ENCODE peak calls at places on chromosomes 3 and 15, in ten cellular contexts. B is GM23338, Y is MCF 10A, K is HFF-Myc, I is upper lobe of right lung, Z is fibroblast of the aortic adventitia, G is PC-3, W is Calu3, E is cardiac muscle cell, T is kidney. V is an unnamed sample.

GRCh38 chr3:188472331-188472730 is 318.4 kb downstream of the LPP start:
- DNase-seq in I (no peak), Y (no peak), W (no peak), E (no peak), K (no peak), B (no peak), G (peak; percentile 3), T (no peak), Z (peak; percentile 23), V (no peak)

GRCh38 chr15:99447497-99448371 is 118.0 kb upstream of the MEF2A start:
- DNase-seq in K (no peak), E (peak; percentile 59), B (peak; percentile 56), G (no peak), Z (no peak), Y (no peak), I (peak; percentile 55), W (no peak), T (peak; percentile 73), V (no peak)

GRCh38 chr15:39621961-39622360 is 41.1 kb downstream of the THBS1 start:
- DNase-seq in K (no peak), E (no peak), Y (no peak), Z (no peak), G (no peak), B (no peak), W (no peak), T (no peak), I (no peak), V (no peak)

GRCh38 chr3:195895900-195896360 is 12.4 kb downstream of the TNK2 start:
- DNase-seq in E (no peak), T (peak; percentile 93), W (peak; percentile 66), I (peak; percentile 91), Z (no peak), B (peak; percentile 60), K (no peak), Y (peak; percentile 43), G (peak; percentile 62), V (peak; percentile 77)

GRCh38 chr15:59099162-59099685 is 5.7 kb upstream of the CCNB2 start:
- DNase-seq in W (no peak), Y (no peak), G (no peak), K (no peak), T (no peak), E (no peak), Z (no peak), B (no peak), I (no peak), V (no peak)

GRCh38 chr15:98548172-98548971 is 100.0 kb upstream of the IGF1R start:
- DNase-seq in Y (peak; percentile 53), G (no peak), K (peak; percentile 27), T (peak; percentile 91), I (peak; percentile 84), W (peak; percentile 55), Z (peak; percentile 61), E (peak; percentile 76), B (peak; percentile 92), V (peak; percentile 77)

GRCh38 chr15:35089556-35089955 is 4.5 kb upstream of the NANOGP8 start:
- DNase-seq in G (no peak), I (no peak), W (no peak), K (no peak), Z (no peak), B (no peak), E (no peak), Y (no peak), T (no peak), V (no peak)

GRCh38 chr3:195009607-195010006 is 261.4 kb downstream of the XXYLT1 start:
- DNase-seq in T (no peak), G (no peak), Z (no peak), B (no peak), Y (no peak), I (peak; percentile 58), E (no peak), K (no peak), W (no peak), V (no peak)

GRCh38 chr3:126419151-126419703 is 24.5 kb downstream of the CFAP100 start:
- DNase-seq in K (no peak), I (no peak), G (no peak), Y (no peak), E (no peak), W (no peak), T (no peak), Z (no peak), B (no peak), V (no peak)

GRCh38 chr3:11661052-11661656 is 17.4 kb upstream of the VGLL4 start:
- DNase-seq in E (no peak), Y (peak; percentile 25), Z (peak; percentile 27), W (no peak), B (no peak), G (peak; percentile 39), K (no peak), T (no peak), I (no peak), V (no peak)

GRCh38 chr3:11660242-11660641 is 16.5 kb upstream of the VGLL4 start:
- DNase-seq in G (no peak), Y (no peak), K (no peak), W (no peak), Z (no peak), I (no peak), B (no peak), T (no peak), E (no peak), V (no peak)

GRCh38 chr3:11665331-11665730 is 21.6 kb upstream of the VGLL4 start:
- DNase-seq in K (no peak), E (no peak), G (no peak), Y (no peak), Z (no peak), I (no peak), T (no peak), B (no peak), W (no peak), V (no peak)

GRCh38 chr3:11661827-11662226 is 18.1 kb upstream of the VGLL4 start:
- DNase-seq in E (peak; percentile 83), W (no peak), I (no peak), Y (peak; percentile 37), G (peak; percentile 32), Z (peak; percentile 81), T (no peak), B (no peak), K (peak; percentile 68), V (no peak)

DNA sequence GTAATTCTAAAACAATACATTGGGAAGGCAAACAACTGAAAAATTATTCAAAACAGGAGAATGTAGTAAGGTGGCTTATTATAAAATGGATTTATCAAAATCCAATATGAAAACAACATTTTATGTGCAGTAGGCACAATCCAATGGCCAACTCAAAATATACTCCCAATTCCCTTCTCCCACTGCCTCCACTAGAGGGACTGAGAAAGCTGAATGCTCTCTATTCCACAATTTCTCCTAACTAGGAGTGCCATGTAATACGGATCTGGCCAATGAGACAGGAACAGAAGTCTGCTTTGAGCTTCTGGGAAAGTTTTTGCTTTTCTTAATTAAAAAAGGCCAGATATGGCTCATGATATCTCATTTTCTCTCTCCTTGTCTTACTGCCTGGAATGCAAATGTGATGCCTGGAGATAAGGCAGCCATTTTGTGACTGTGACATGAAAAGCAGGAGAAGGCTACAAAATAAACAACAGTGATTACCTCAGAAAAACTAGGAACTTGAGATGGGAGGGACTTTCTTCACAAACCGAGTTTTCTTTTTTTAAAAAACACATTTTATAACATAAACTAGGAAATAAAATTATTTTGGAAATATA is 18.8 kb upstream of the VGLL4 start:
- DNase-seq in E (peak; percentile 43), B (peak; percentile 62), W (no peak), Y (peak; percentile 47), G (peak; percentile 71), K (peak; percentile 39), Z (peak; percentile 36), T (no peak), I (no peak), V (no peak)
- TF ChIP-seq CTCF in E (peak; percentile 49), B (peak; percentile 52), W (no peak), Y (peak; percentile 28), G (peak; percentile 84), K (peak; percentile 57), Z (peak; percentile 62), T (no peak), I (peak; percentile 24), V (no peak)

DNA sequence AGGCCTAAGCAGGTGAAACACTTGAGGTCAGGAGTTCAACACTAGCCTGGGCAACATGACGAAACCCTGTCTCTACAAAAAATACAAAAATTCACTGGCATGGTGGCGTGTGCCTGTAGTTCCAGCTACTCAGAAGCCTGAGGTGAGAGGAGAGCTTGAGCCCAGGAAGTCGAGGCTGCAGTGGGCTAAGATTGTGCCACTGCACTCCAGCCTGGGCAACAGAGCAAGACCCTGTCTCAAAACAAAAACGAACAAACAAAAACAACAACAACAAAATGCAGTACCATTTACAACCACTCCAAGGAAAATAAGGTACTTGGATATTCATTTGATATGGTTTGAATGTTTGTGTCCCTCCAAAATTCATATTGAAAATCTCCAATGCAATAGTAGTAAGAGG is 15.6 kb upstream of the TRANK1 start:
- DNase-seq in E (no peak), K (no peak), Z (no peak), T (no peak), B (no peak), W (no peak), I (no peak), Y (no peak), G (no peak), V (no peak)
- TF ChIP-seq CTCF in E (no peak), K (no peak), Z (no peak), T (no peak), B (no peak), W (no peak), I (no peak), Y (no peak), G (no peak), V (no peak)

DNA sequence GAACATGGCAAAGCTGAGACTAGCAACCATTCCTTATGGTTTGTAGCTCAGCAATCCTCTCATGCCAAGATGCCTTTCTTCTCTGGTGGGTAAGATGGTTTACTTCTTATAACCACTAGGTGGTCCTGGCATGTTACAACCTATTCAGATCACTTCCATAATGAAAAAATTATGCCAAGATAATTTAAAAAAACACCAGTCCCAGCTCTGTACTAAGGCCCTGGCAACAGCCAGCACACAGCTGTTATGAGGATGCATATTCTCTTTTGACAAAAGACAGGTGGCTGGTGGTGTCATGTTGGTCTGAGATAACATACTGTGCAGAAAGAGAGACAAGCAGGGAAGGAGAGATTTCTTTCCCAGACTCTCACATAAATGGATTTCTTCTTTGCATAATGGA is 65.7 kb upstream of the FRMD4B start:
- DNase-seq in Y (no peak), T (no peak), B (peak; percentile 21), W (no peak), G (no peak), I (no peak), E (peak; percentile 18), K (no peak), Z (no peak), V (no peak)
- TF ChIP-seq CTCF in Y (no peak), T (no peak), B (no peak), W (no peak), G (no peak), I (no peak), E (peak; percentile 22), K (no peak), Z (peak; percentile 11), V (peak; percentile 20)

DNA sequence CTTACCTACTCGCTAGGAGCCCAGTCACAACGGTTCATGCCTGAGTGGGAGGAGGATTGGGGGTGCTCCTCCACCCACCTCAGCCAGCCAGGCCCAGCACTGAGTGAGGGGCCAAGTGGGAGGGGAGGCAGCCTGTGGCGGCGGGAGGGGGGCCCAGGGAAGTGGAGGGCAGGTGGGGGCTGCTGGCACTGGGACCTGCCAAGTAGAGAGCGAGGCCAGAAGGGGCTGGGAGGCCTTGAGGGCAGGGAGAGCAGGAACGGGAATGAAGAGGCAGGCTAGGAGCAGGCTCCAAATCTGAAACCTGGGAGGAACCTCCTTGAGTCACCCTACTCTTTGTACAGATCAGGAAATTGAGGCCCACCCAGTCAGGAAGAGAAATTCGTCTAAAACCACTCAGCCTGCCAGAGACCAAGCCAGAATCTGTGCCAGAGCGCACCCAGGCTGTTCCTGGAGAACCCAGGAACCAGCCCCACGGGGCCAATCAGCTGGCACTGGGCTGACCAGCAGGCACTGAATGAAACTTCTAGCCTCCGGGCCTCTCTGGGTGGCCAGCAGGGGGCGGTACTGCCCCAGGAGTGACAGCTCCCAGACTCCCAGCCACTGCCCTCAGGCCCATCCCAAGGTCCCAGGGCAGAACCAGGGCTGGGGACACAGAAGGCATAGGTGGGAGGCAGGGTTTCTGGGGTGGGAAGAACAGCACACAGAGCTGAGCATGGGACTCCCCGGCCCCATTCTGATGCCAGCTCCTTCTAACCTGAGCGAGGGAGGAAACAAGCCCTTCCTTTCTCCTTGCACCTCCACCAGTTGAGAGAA is 14.8 kb upstream of the CYP11A1 start:
- DNase-seq in K (peak; percentile 52), B (peak; percentile 95), T (peak; percentile 93), Z (peak; percentile 83), Y (peak; percentile 84), G (peak; percentile 91), W (peak; percentile 98), I (peak; percentile 93), E (peak; percentile 82), V (peak; percentile 85)
- TF ChIP-seq CTCF in K (peak; percentile 96), B (peak; percentile 98), T (peak; percentile 93), Z (peak; percentile 97), Y (peak; percentile 98), G (peak; percentile 95), W (peak; percentile 99), I (peak; percentile 95), E (peak; percentile 99), V (peak; percentile 99)